ENCODE peak calls at places on chromosomes 3 and 15, in nine cellular contexts. S is GM20000; V is HS-27A; O is smooth muscle cell of the brain vasculature; M is NCI-H460; E is epithelial cell of esophagus; D is central memory CD4-positive, alpha-beta T cell; I is NCI-H1105 treated with DMSO at 0.1 percent for 48 hours; R is CD4-positive, CD25-positive, alpha-beta regulatory T cell. X is an unnamed sample.

GRCh38 chr15:82928711-82929110 is 23.8 kb downstream of the HOMER2 start:
- DNase-seq in S (no peak), R (no peak), I (no peak), O (no peak), M (no peak), V (no peak), E (no peak), D (no peak), X (no peak)

GRCh38 chr15:70120954-70121655 is 23.4 kb upstream of the TLE3 start:
- DNase-seq in D (no peak), M (no peak), V (no peak), O (no peak), I (no peak), E (no peak), S (no peak), R (no peak), X (no peak)

GRCh38 chr3:99500485-99500884 is 137.9 kb upstream of the COL8A1 start:
- DNase-seq in R (no peak), E (no peak), S (no peak), I (no peak), D (no peak), M (no peak), O (no peak), V (no peak), X (no peak)

GRCh38 chr3:115986555-115987207 is 363.4 kb downstream of the GAP43 start:
- DNase-seq in E (peak; percentile 63), D (no peak), V (peak; percentile 52), R (no peak), S (no peak), O (no peak), M (no peak), I (peak; percentile 24), X (no peak)

GRCh38 chr15:65942436-65942835 is 73.1 kb downstream of the RAB11A start:
- DNase-seq in E (no peak), R (peak; percentile 6), O (no peak), V (no peak), D (peak; percentile 4), S (no peak), M (no peak), I (no peak), X (no peak)

GRCh38 chr15:42033214-42033873 is 12.5 kb upstream of the PLA2G4E start:
- DNase-seq in R (no peak), E (peak; percentile 29), S (no peak), I (no peak), O (no peak), D (no peak), M (no peak), V (no peak), X (no peak)

GRCh38 chr3:135736740-135737139 is 228.8 kb upstream of the PPP2R3A start:
- DNase-seq in S (no peak), D (no peak), I (no peak), M (no peak), O (no peak), E (peak; percentile 30), R (no peak), V (no peak), X (no peak)

GRCh38 chr15:70266412-70267089 is 168.8 kb upstream of the TLE3 start:
- DNase-seq in D (no peak), R (no peak), O (peak; percentile 51), S (no peak), E (no peak), V (no peak), I (peak; percentile 12), M (no peak), X (no peak)

GRCh38 chr3:171936231-171936841 is 93.2 kb downstream of the TMEM212 start:
- DNase-seq in S (no peak), M (no peak), O (no peak), R (no peak), E (peak; percentile 92), V (no peak), I (no peak), D (no peak), X (no peak)

GRCh38 chr15:79682851-79683288 is 213.9 kb downstream of the MTHFS start:
- DNase-seq in O (no peak), V (peak; percentile 63), R (no peak), M (no peak), S (no peak), I (no peak), E (peak; percentile 55), D (no peak), X (no peak)

GRCh38 chr3:62636235-62636826 is 238.9 kb downstream of the CADPS start:
- DNase-seq in D (no peak), M (no peak), O (no peak), I (no peak), R (no peak), E (peak; percentile 30), S (no peak), V (no peak), X (no peak)

GRCh38 chr3:179832333-179832854 is 179.6 kb downstream of the USP13 start:
- DNase-seq in R (no peak), S (no peak), E (no peak), O (no peak), D (no peak), V (no peak), I (no peak), M (no peak), X (no peak)

GRCh38 chr3:47394140-47394855 is 13.5 kb downstream of the PTPN23 start:
- DNase-seq in O (no peak), R (no peak), S (no peak), M (no peak), I (no peak), D (no peak), V (peak; percentile 49), E (no peak), X (no peak)

GRCh38 chr15:44289352-44289790 is 852 bp downstream of the GOLM2 start:
- DNase-seq in M (no peak), S (no peak), R (no peak), O (no peak), E (no peak), V (no peak), I (peak; percentile 14), D (no peak), X (no peak)

GRCh38 chr3:10193692-10194327 is 29.1 kb downstream of the IRAK2 start:
- DNase-seq in I (no peak), V (no peak), E (no peak), S (no peak), O (no peak), M (no peak), D (no peak), R (no peak), X (no peak)

GRCh38 chr3:141241248-141242034 is 9.8 kb downstream of the PXYLP1 start:
- DNase-seq in O (no peak), V (no peak), D (no peak), E (no peak), R (no peak), I (no peak), M (no peak), S (no peak), X (no peak)

GRCh38 chr3:42071720-42072582 is 19.2 kb upstream of the TRAK1 start:
- DNase-seq in I (peak; percentile 78), D (no peak), M (peak; percentile 6), E (peak; percentile 64), V (peak; percentile 77), S (peak; percentile 38), R (no peak), O (peak; percentile 52), X (no peak)

GRCh38 chr3:140499114-140499757 is 178.6 kb upstream of the TRIM42 start:
- DNase-seq in R (no peak), I (peak; percentile 51), E (peak; percentile 55), V (no peak), M (no peak), S (no peak), O (no peak), D (no peak), X (no peak)

GRCh38 chr3:31364711-31365110 is 168.0 kb upstream of the STT3B start:
- DNase-seq in M (no peak), D (no peak), S (no peak), V (peak; percentile 34), I (no peak), R (no peak), E (peak; percentile 40), O (no peak), X (no peak)

GRCh38 chr3:135456182-135456790 is 509.2 kb upstream of the PPP2R3A start:
- DNase-seq in D (no peak), S (no peak), E (no peak), V (no peak), M (no peak), I (no peak), O (no peak), R (no peak), X (no peak)

GRCh38 chr3:25820372-25820771 is 30.5 kb downstream of the OXSM start:
- DNase-seq in M (no peak), E (peak; percentile 64), S (no peak), O (no peak), D (no peak), R (no peak), I (peak; percentile 5), V (peak; percentile 84), X (no peak)

GRCh38 chr15:90918835-90919234 is 13.5 kb downstream of the HDDC3 start:
- DNase-seq in E (no peak), S (no peak), V (no peak), M (no peak), D (no peak), R (no peak), I (no peak), O (no peak), X (no peak)

GRCh38 chr15:63678383-63678782 is 81.2 kb downstream of the FBXL22 start:
- DNase-seq in D (no peak), V (no peak), O (no peak), R (no peak), I (no peak), E (no peak), S (no peak), M (no peak), X (no peak)

GRCh38 chr3:192207239-192207638 is 520.1 kb downstream of the FGF12 start:
- DNase-seq in M (no peak), E (peak; percentile 17), R (no peak), O (no peak), D (no peak), I (no peak), S (no peak), V (no peak), X (no peak)

GRCh38 chr15:58136731-58137130 is 1.4 kb upstream of the AQP9 start:
- DNase-seq in V (no peak), O (no peak), D (no peak), M (no peak), E (peak; percentile 83), S (no peak), I (no peak), R (no peak), X (no peak)

GRCh38 chr3:157938154-157938774 is 168.0 kb downstream of the SHOX2 start:
- DNase-seq in S (no peak), V (no peak), O (no peak), R (no peak), E (peak; percentile 67), I (no peak), M (no peak), D (no peak), X (no peak)

GRCh38 chr15:77739591-77740378 is 107.1 kb upstream of the LINGO1 start:
- DNase-seq in V (no peak), M (no peak), R (no peak), D (no peak), O (no peak), I (peak; percentile 75), E (no peak), S (no peak), X (no peak)

GRCh38 chr15:31353931-31354330 is 27.3 kb downstream of the KLF13 start:
- DNase-seq in O (no peak), E (no peak), S (no peak), D (no peak), I (no peak), R (no peak), V (no peak), M (no peak), X (no peak)

GRCh38 chr3:152444029-152444641 is 175.4 kb downstream of the MBNL1 start:
- DNase-seq in V (no peak), I (peak; percentile 68), D (peak; percentile 14), R (peak; percentile 50), S (peak; percentile 14), O (peak; percentile 45), M (peak; percentile 54), E (peak; percentile 64), X (no peak)

GRCh38 chr3:161557751-161558150 is 61.1 kb downstream of the OTOL1 start:
- DNase-seq in O (no peak), D (no peak), S (no peak), M (no peak), V (no peak), I (no peak), R (no peak), E (no peak), X (no peak)

GRCh38 chr3:139533781-139534443 is 5.6 kb downstream of the RBP1 start:
- DNase-seq in E (peak; percentile 25), O (no peak), D (no peak), M (no peak), V (no peak), S (no peak), R (no peak), I (peak; percentile 55), X (no peak)

X was measured in stimulated activated CD8-positive, alpha-beta memory T cell treated with anti-CD3 and anti-CD28 coated beads, Interleukin-7, amount 100 ng/mL, for 1 hour.